ENCODE peak calls at places on chromosomes 3 and 15, in seven cellular contexts. G, A, N, I, T, M and V are unnamed samples.

GRCh38 chr3:130635285-130635684 is 111.3 kb downstream of the PIK3R4 start:
- DNase-seq in G (no peak), T (no peak), M (no peak), N (no peak), I (no peak), A (no peak), V (no peak)

GRCh38 chr15:36040173-36040572 is 494.2 kb upstream of the DPH6 start:
- DNase-seq in M (no peak), N (no peak), G (no peak), T (no peak), I (no peak), A (no peak), V (no peak)

GRCh38 chr3:149407898-149408297 is 30.4 kb upstream of the TM4SF1 start:
- DNase-seq in N (peak), G (no peak), T (no peak), A (no peak), I (peak), M (no peak), V (no peak)

GRCh38 chr3:171959532-171960044 is 79.8 kb upstream of the FNDC3B start:
- DNase-seq in N (no peak), G (no peak), T (no peak), A (no peak), I (no peak), M (no peak), V (no peak)

GRCh38 chr3:162034368-162034767 is 537.8 kb downstream of the OTOL1 start:
- DNase-seq in A (no peak), N (peak), M (no peak), I (peak), G (no peak), T (peak), V (no peak)

GRCh38 chr3:76943058-76943457 is 96.8 kb upstream of the ROBO2 start:
- DNase-seq in I (peak), M (no peak), N (peak), G (no peak), T (no peak), A (peak), V (no peak)

GRCh38 chr15:77186518-77187095 is 115.7 kb upstream of the TSPAN3 start:
- DNase-seq in G (no peak), A (peak), T (peak), M (no peak), N (no peak), I (peak), V (peak)

GRCh38 chr3:161969867-161970266 is 473.3 kb downstream of the OTOL1 start:
- DNase-seq in G (no peak), T (peak), A (no peak), I (peak), N (no peak), M (no peak), V (no peak)

GRCh38 chr15:67967871-67968423 is 86.2 kb upstream of the PIAS1 start:
- DNase-seq in A (peak), N (peak), M (peak), G (peak), T (peak), I (peak), V (peak)

GRCh38 chr3:119990888-119991287 is 103.4 kb downstream of the GSK3B start:
- DNase-seq in G (no peak), T (peak), M (no peak), A (no peak), N (no peak), I (peak), V (peak)

GRCh38 chr15:79083154-79083553 is 7.4 kb downstream of the RASGRF1 start:
- DNase-seq in G (no peak), A (no peak), T (no peak), N (no peak), I (no peak), M (no peak), V (no peak)

GRCh38 chr3:95348879-95349278 is 1286.0 kb downstream of the NSUN3 start:
- DNase-seq in G (no peak), I (no peak), A (no peak), M (no peak), T (no peak), N (no peak), V (no peak)

GRCh38 chr3:150147776-150148175 is 177.1 kb upstream of the PFN2 start:
- DNase-seq in M (no peak), I (peak), G (no peak), N (peak), T (no peak), A (no peak), V (no peak)

GRCh38 chr15:41276821-41277220 is 45.8 kb downstream of the CHP1 start:
- DNase-seq in N (no peak), M (no peak), A (peak), G (no peak), I (no peak), T (no peak), V (no peak)

GRCh38 chr15:89121414-89121813 is 33.2 kb downstream of the ABHD2 start:
- DNase-seq in G (no peak), N (no peak), I (no peak), T (no peak), A (no peak), M (no peak), V (no peak)

GRCh38 chr3:50256978-50257890 is 11.7 kb upstream of the SEMA3B start:
- DNase-seq in M (no peak), G (peak), A (peak), T (no peak), N (no peak), I (no peak), V (peak)

GRCh38 chr3:35335703-35336102 is 303.6 kb upstream of the ARPP21 start:
- DNase-seq in I (no peak), A (no peak), G (no peak), T (no peak), M (no peak), N (no peak), V (no peak)

GRCh38 chr3:22671848-22672247 is 531.3 kb upstream of the UBE2E2 start:
- DNase-seq in G (no peak), T (no peak), I (no peak), N (no peak), M (no peak), A (no peak), V (no peak)

GRCh38 chr3:132984181-132984580 is 54.0 kb upstream of the TMEM108 start:
- DNase-seq in G (no peak), M (no peak), I (no peak), A (no peak), N (no peak), T (no peak), V (no peak)

GRCh38 chr15:88615303-88616107 is 5.6 kb upstream of the AEN start:
- DNase-seq in A (peak), G (no peak), I (no peak), N (no peak), M (no peak), T (no peak), V (no peak)

GRCh38 chr15:66931768-66932633 is 133.4 kb upstream of the SMAD3 start:
- DNase-seq in N (peak), A (peak), M (no peak), G (peak), T (peak), I (peak), V (peak)

GRCh38 chr3:64410226-64410625 is 185.0 kb upstream of the PRICKLE2 start:
- DNase-seq in M (no peak), I (no peak), T (no peak), N (no peak), G (no peak), A (no peak), V (no peak)

GRCh38 chr15:37034835-37035234 is 65.5 kb downstream of the MEIS2 start:
- DNase-seq in N (no peak), M (no peak), I (no peak), A (no peak), G (no peak), T (no peak), V (no peak)

GRCh38 chr3:159586587-159587202 is 401.9 kb upstream of the IL12A start:
- DNase-seq in I (peak), M (peak), G (peak), A (peak), N (peak), T (peak), V (peak)

GRCh38 chr15:66433726-66434125 is 47.0 kb downstream of the MAP2K1 start:
- DNase-seq in M (no peak), I (peak), A (no peak), T (peak), G (no peak), N (no peak), V (no peak)

GRCh38 chr3:67437789-67438188 is 216.6 kb downstream of the SUCLG2 start:
- DNase-seq in N (no peak), M (no peak), I (no peak), A (no peak), G (no peak), T (no peak), V (no peak)
- TF ChIP-seq CTCF in N (no peak), M (no peak), I (no peak), A (no peak), G (no peak), T (no peak), V (no peak)

GRCh38 chr3:176937994-176938393 is 259.3 kb downstream of the TBL1XR1 start:
- DNase-seq in N (no peak), M (no peak), I (peak), A (no peak), G (no peak), T (no peak), V (no peak)

GRCh38 chr3:176935524-176935923 is 261.8 kb downstream of the TBL1XR1 start:
- DNase-seq in M (no peak), T (no peak), I (no peak), N (no peak), G (no peak), A (no peak), V (no peak)

GRCh38 chr3:176937546-176937945 is 259.7 kb downstream of the TBL1XR1 start:
- DNase-seq in T (peak), I (peak), N (no peak), A (no peak), G (no peak), M (no peak), V (no peak)

GRCh38 chr3:176941674-176942073 is 255.6 kb downstream of the TBL1XR1 start:
- DNase-seq in I (no peak), A (no peak), M (no peak), N (no peak), T (peak), G (no peak), V (no peak)

GRCh38 chr3:176939022-176939817 is 258.1 kb downstream of the TBL1XR1 start:
- DNase-seq in I (peak), G (peak), T (peak), A (peak), M (peak), N (peak), V (peak)
- TF ChIP-seq CTCF in I (peak), G (peak), T (peak), A (peak), M (peak), N (peak), V (peak)

GRCh38 chr3:40921251-40921650 is 278.1 kb upstream of the CTNNB1 start:
- DNase-seq in T (no peak), I (no peak), A (no peak), N (peak), M (no peak), G (no peak), V (peak)
- TF ChIP-seq CTCF in T (no peak), I (no peak), A (no peak), N (peak), M (no peak), G (no peak), V (peak)

DNA sequence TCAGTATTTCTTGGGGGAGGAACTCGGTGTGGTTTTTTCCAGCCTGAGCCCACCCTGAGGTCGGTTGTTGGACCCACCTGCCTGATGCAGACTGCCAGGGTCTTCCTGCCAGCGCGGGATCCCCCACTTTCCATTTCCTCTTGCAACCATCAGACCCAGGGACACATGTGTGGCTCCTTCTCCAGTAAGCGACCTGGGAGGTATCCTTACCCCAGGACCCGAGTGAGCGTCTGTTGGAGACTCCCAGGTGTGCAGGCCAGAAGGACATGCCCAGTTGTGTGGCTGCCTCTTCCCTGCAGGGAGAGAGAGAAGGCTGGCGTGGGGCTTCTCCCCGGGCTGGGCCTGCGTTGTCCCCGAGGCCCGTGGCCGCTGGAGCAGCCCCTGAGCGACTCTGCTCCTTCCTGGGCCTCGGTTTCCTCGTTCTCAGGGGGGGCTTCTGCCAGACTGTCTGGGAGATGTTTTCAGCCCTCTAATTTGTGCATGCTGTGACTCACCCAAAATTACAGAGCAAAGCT is 56.8 kb downstream of the APBA2 start:
- DNase-seq in A (no peak), M (no peak), I (no peak), G (no peak), T (no peak), N (no peak), V (no peak)
- TF ChIP-seq CTCF in A (no peak), M (no peak), I (no peak), G (no peak), T (no peak), N (no peak), V (no peak)

GRCh38 chr3:115986555-115987207 is 363.4 kb downstream of the GAP43 start:
- DNase-seq in N (peak), M (no peak), G (peak), T (no peak), I (peak), A (peak), V (no peak)
- TF ChIP-seq CTCF in N (peak), M (peak), G (peak), T (peak), I (peak), A (peak), V (no peak)